ENCODE peak calls at places on chromosomes 1 and 21, in eight cellular contexts. G, Q, P, N, K, J, S and I are unnamed samples.

GRCh38 chr1:241356519-241357365 is at the start of gene RGS7:
- DNase-seq in Q (peak), J (peak), N (peak), K (peak), G (peak), S (peak), P (no peak), I (peak)

GRCh38 chr1:11940260-11940921 is 5.9 kb downstream of the PLOD1 start:
- DNase-seq in Q (peak), J (no peak), P (no peak), G (peak), S (peak), N (peak), K (no peak), I (no peak)

GRCh38 chr1:94876362-94876761 is 50.5 kb downstream of the CNN3 start:
- DNase-seq in S (no peak), G (no peak), K (no peak), P (no peak), J (peak), Q (no peak), N (no peak), I (no peak)

GRCh38 chr21:34936874-34937563 is 112.1 kb downstream of the RUNX1 start:
- DNase-seq in S (no peak), J (no peak), P (no peak), G (no peak), N (no peak), K (no peak), Q (no peak), I (no peak)

GRCh38 chr1:222167111-222167510 is 380.8 kb downstream of the HHIPL2 start:
- DNase-seq in K (peak), J (peak), Q (no peak), N (peak), G (no peak), S (peak), P (no peak), I (no peak)

GRCh38 chr1:62991152-62991551 is 207.2 kb downstream of the ATG4C start:
- DNase-seq in Q (no peak), S (no peak), K (no peak), J (no peak), P (no peak), N (no peak), G (no peak), I (no peak)

GRCh38 chr1:151790940-151791651 is 796 bp upstream of the TDRKH start:
- DNase-seq in P (no peak), G (no peak), Q (peak), J (peak), N (peak), S (no peak), K (no peak), I (no peak)

GRCh38 chr1:201255470-201256362 is 27.6 kb upstream of the PKP1 start:
- DNase-seq in G (no peak), K (no peak), J (no peak), S (no peak), P (no peak), Q (no peak), N (no peak), I (no peak)

GRCh38 chr1:65674522-65674921 is 118.2 kb upstream of the PDE4B start:
- DNase-seq in G (no peak), S (no peak), J (peak), N (no peak), K (no peak), Q (no peak), P (no peak), I (no peak)

GRCh38 chr1:94855307-94855700 is 35.1 kb downstream of the SLC44A3 start:
- DNase-seq in N (no peak), J (no peak), Q (no peak), K (no peak), G (no peak), P (no peak), S (no peak), I (no peak)